ENCODE peak calls at places on chromosome 16, in ten cellular contexts. C is stimulated activated CD4-positive, alpha-beta T cell treated with anti-CD3 and anti-CD28 coated beads, Interleukin-2, amount 100 ng/mL, for 24 hours; Q is NCI-H1436 treated with DMSO at 0.1 percent for 48 hours; H is nucleus accumbens; A is HT-29; X is T-helper 1 cell; I is activated T-helper 1 cell treated with anti-CD3 and anti-CD28 coated beads, Interleukin-2, amount 50 U/mL, for 16 hours; R is GM23338; E is CD4-positive, alpha-beta T cell; Y is pancreas. T is an unnamed sample.

GRCh38 chr16:56911771-56912541 is 20.0 kb upstream of the HERPUD1 start:
- DNase-seq in R (no peak), I (no peak), X (no peak), A (no peak), Q (no peak), H (peak), E (no peak), C (no peak), Y (no peak), T (peak)

GRCh38 chr16:30458561-30459394 is 13.1 kb upstream of the SEPHS2 start:
- DNase-seq in X (peak), E (peak), A (no peak), H (no peak), C (peak), Y (no peak), Q (no peak), R (no peak), I (peak), T (peak)

GRCh38 chr16:67661101-67661661 is 421 bp downstream of the PARD6A start:
- DNase-seq in X (peak), A (peak), H (peak), E (no peak), I (no peak), R (peak), C (peak), Y (peak), Q (no peak), T (no peak)

GRCh38 chr16:14405611-14406537 is 224.2 kb downstream of the PARN start:
- DNase-seq in A (peak), R (peak), I (no peak), C (peak), X (no peak), H (no peak), Y (peak), Q (no peak), E (no peak), T (peak)

GRCh38 chr16:30526137-30526822 is at the start of gene ZNF768:
- DNase-seq in I (no peak), X (no peak), A (no peak), C (peak), H (peak), Y (no peak), E (no peak), Q (no peak), R (peak), T (no peak)

GRCh38 chr16:75256871-75257343 is 5.5 kb upstream of the BCAR1 start:
- DNase-seq in Y (no peak), C (no peak), A (no peak), R (no peak), X (no peak), I (no peak), E (no peak), H (peak), Q (no peak), T (peak)

GRCh38 chr16:31002252-31002700 is 8.2 kb downstream of the STX1B start:
- DNase-seq in Y (no peak), R (no peak), C (no peak), I (no peak), E (no peak), Q (no peak), X (no peak), A (no peak), H (peak), T (no peak)

GRCh38 chr16:84044108-84044488 is 1.5 kb upstream of the SLC38A8 start:
- DNase-seq in A (peak), H (no peak), R (peak), E (no peak), Y (peak), I (no peak), X (no peak), Q (no peak), C (no peak), T (no peak)

GRCh38 chr16:70692481-70693203 is 6.8 kb upstream of the MTSS2 start:
- DNase-seq in I (no peak), A (no peak), Q (no peak), X (no peak), Y (no peak), R (no peak), H (no peak), E (no peak), C (no peak), T (no peak)

GRCh38 chr16:53821487-53821886 is 117.5 kb downstream of the FTO start:
- DNase-seq in C (no peak), H (no peak), E (no peak), Q (no peak), A (no peak), Y (no peak), X (no peak), R (no peak), I (no peak), T (no peak)

GRCh38 chr16:57544129-57544653 is 1.7 kb downstream of the ADGRG5 start:
- DNase-seq in I (no peak), X (no peak), E (no peak), A (no peak), C (no peak), H (peak), R (no peak), Q (no peak), Y (no peak), T (no peak)

GRCh38 chr16:23081675-23082119 is 67.6 kb downstream of the USP31 start:
- DNase-seq in X (no peak), I (no peak), C (no peak), Y (no peak), H (peak), R (no peak), E (no peak), A (no peak), Q (no peak), T (no peak)

GRCh38 chr16:46947900-46948547 is 25.4 kb downstream of the DNAJA2 start:
- DNase-seq in Q (peak), E (peak), I (no peak), Y (no peak), A (peak), X (peak), H (no peak), C (peak), R (peak), T (peak)

GRCh38 chr16:89993971-89994370 is 25.3 kb downstream of the DBNDD1 start:
- DNase-seq in X (no peak), I (no peak), A (no peak), R (no peak), Q (no peak), H (no peak), Y (no peak), E (no peak), C (no peak), T (no peak)

T was measured in stomach.